ENCODE peak calls at places on chromosomes 12 and 14, in six cellular contexts. One of them, this sample, is unnamed.

GRCh38 chr14:58882577-58883018 is 244.8 kb downstream of the DACT1 start:
- DNase-seq in Panc1: no peak
- DNase-seq in tibial artery: no peak
- DNase-seq in hepatocyte: peak; percentile 17
- DNase-seq in fibroblast of lung: peak; percentile 81
- DNase-seq in left lung: no peak
- DNase-seq in this sample: no peak

GRCh38 chr14:96198430-96199133 is 6.1 kb upstream of the BDKRB2 start:
- DNase-seq in Panc1: no peak
- DNase-seq in tibial artery: no peak
- DNase-seq in hepatocyte: no peak
- DNase-seq in fibroblast of lung: no peak
- DNase-seq in left lung: no peak
- DNase-seq in this sample: no peak

GRCh38 chr12:11130999-11131398 is 3.4 kb downstream of the TAS2R30 start:
- DNase-seq in Panc1: no peak
- DNase-seq in tibial artery: no peak
- DNase-seq in hepatocyte: no peak
- DNase-seq in fibroblast of lung: peak; percentile 13
- DNase-seq in left lung: no peak
- DNase-seq in this sample: no peak

GRCh38 chr14:94088516-94088915 is 7.4 kb downstream of the IFI27L1 start:
- DNase-seq in Panc1: no peak
- DNase-seq in tibial artery: no peak
- DNase-seq in hepatocyte: no peak
- DNase-seq in fibroblast of lung: peak; percentile 74
- DNase-seq in left lung: no peak
- DNase-seq in this sample: no peak

GRCh38 chr12:52364901-52365489 is 2.3 kb downstream of the KRT85 start:
- DNase-seq in Panc1: no peak
- DNase-seq in tibial artery: no peak
- DNase-seq in hepatocyte: no peak
- DNase-seq in fibroblast of lung: no peak
- DNase-seq in left lung: no peak
- DNase-seq in this sample: no peak

GRCh38 chr12:7065073-7065623 is 4.6 kb downstream of the C1S start:
- DNase-seq in Panc1: no peak
- DNase-seq in tibial artery: no peak
- DNase-seq in hepatocyte: no peak
- DNase-seq in fibroblast of lung: no peak
- DNase-seq in left lung: no peak
- DNase-seq in this sample: no peak

GRCh38 chr12:86550222-86551145 is 294.3 kb upstream of the MGAT4C start:
- DNase-seq in Panc1: no peak
- DNase-seq in tibial artery: no peak
- DNase-seq in hepatocyte: no peak
- DNase-seq in fibroblast of lung: no peak
- DNase-seq in left lung: peak; percentile 42
- DNase-seq in this sample: no peak

GRCh38 chr14:67391266-67391665 is 20.7 kb downstream of the PLEK2 start:
- DNase-seq in Panc1: no peak
- DNase-seq in tibial artery: no peak
- DNase-seq in hepatocyte: no peak
- DNase-seq in fibroblast of lung: no peak
- DNase-seq in left lung: no peak
- DNase-seq in this sample: no peak

GRCh38 chr14:63457498-63457897 is 85.7 kb downstream of the PPP2R5E start:
- DNase-seq in Panc1: no peak
- DNase-seq in tibial artery: no peak
- DNase-seq in hepatocyte: no peak
- DNase-seq in fibroblast of lung: no peak
- DNase-seq in left lung: no peak
- DNase-seq in this sample: no peak

GRCh38 chr12:52442600-52443061 is 8.5 kb upstream of the KRT75 start:
- DNase-seq in Panc1: peak; percentile 82
- DNase-seq in tibial artery: no peak
- DNase-seq in hepatocyte: peak; percentile 73
- DNase-seq in fibroblast of lung: peak; percentile 96
- DNase-seq in left lung: no peak
- DNase-seq in this sample: peak; percentile 63

GRCh38 chr14:103456167-103456835 is 66.3 kb downstream of the CKB start:
- DNase-seq in Panc1: no peak
- DNase-seq in tibial artery: no peak
- DNase-seq in hepatocyte: no peak
- DNase-seq in fibroblast of lung: peak; percentile 39
- DNase-seq in left lung: no peak
- DNase-seq in this sample: no peak

GRCh38 chr14:64968651-64969050 is 3.5 kb downstream of the RAB15 start:
- DNase-seq in Panc1: no peak
- DNase-seq in tibial artery: no peak
- DNase-seq in hepatocyte: no peak
- DNase-seq in fibroblast of lung: peak; percentile 32
- DNase-seq in left lung: no peak
- DNase-seq in this sample: no peak

GRCh38 chr12:2641209-2641608 is 153.6 kb upstream of the FKBP4 start:
- DNase-seq in Panc1: no peak
- DNase-seq in tibial artery: peak; percentile 22
- DNase-seq in hepatocyte: peak; percentile 23
- DNase-seq in fibroblast of lung: peak; percentile 14
- DNase-seq in left lung: no peak
- DNase-seq in this sample: no peak

GRCh38 chr12:85575115-85576096 is 260.8 kb downstream of the RASSF9 start:
- DNase-seq in Panc1: peak; percentile 25
- DNase-seq in tibial artery: peak; percentile 39
- DNase-seq in hepatocyte: peak; percentile 68
- DNase-seq in fibroblast of lung: peak; percentile 48
- DNase-seq in left lung: no peak
- DNase-seq in this sample: peak; percentile 19

GRCh38 chr12:27382126-27382795 is 49.6 kb downstream of the BMAL2 start:
- DNase-seq in Panc1: no peak
- DNase-seq in tibial artery: no peak
- DNase-seq in hepatocyte: no peak
- DNase-seq in fibroblast of lung: peak; percentile 9
- DNase-seq in left lung: no peak
- DNase-seq in this sample: peak; percentile 96

GRCh38 chr12:13799574-13799973 is 181.8 kb downstream of the GRIN2B start:
- DNase-seq in Panc1: no peak
- DNase-seq in tibial artery: no peak
- DNase-seq in hepatocyte: no peak
- DNase-seq in fibroblast of lung: no peak
- DNase-seq in left lung: no peak
- DNase-seq in this sample: no peak

GRCh38 chr14:71536927-71537772 is 395.1 kb upstream of the RGS6 start:
- DNase-seq in Panc1: no peak
- DNase-seq in tibial artery: no peak
- DNase-seq in hepatocyte: no peak
- DNase-seq in fibroblast of lung: no peak
- DNase-seq in left lung: no peak
- DNase-seq in this sample: no peak
- H3K27me3 ChIP-seq in Panc1: no peaks in the 10 kb centered on the region
- H3K27me3 ChIP-seq in tibial artery: no peaks in the 10 kb centered on the region
- H3K27me3 ChIP-seq in hepatocyte: no peaks in the 10 kb centered on the region
- H3K27me3 ChIP-seq in fibroblast of lung: no peaks in the 10 kb centered on the region
- H3K27me3 ChIP-seq in left lung: no peaks in the 10 kb centered on the region
- H3K27me3 ChIP-seq in this sample: no peaks in the 10 kb centered on the region

GRCh38 chr12:127559349-127560040 is 707.5 kb upstream of the TMEM132C start:
- DNase-seq in Panc1: no peak
- DNase-seq in tibial artery: no peak
- DNase-seq in hepatocyte: peak; percentile 25
- DNase-seq in fibroblast of lung: peak; percentile 99
- DNase-seq in left lung: no peak
- DNase-seq in this sample: peak; percentile 80
- TF ChIP-seq CTCF in Panc1: peak; percentile 43
- TF ChIP-seq CTCF in tibial artery: no peak
- TF ChIP-seq CTCF in hepatocyte: peak; percentile 31
- TF ChIP-seq CTCF in fibroblast of lung: peak; percentile 64
- TF ChIP-seq CTCF in left lung: peak; percentile 27
- TF ChIP-seq CTCF in this sample: peak; percentile 70

GRCh38 chr12:1583421-1584078 is 10.8 kb downstream of the FBXL14 start:
- DNase-seq in Panc1: no peak
- DNase-seq in tibial artery: no peak
- DNase-seq in hepatocyte: peak; percentile 89
- DNase-seq in fibroblast of lung: peak; percentile 79
- DNase-seq in left lung: no peak
- DNase-seq in this sample: no peak
- H3K4me3 ChIP-seq in Panc1: no peak overlapping the region
- H3K4me3 ChIP-seq in tibial artery: peak overlapping the region; percentile 20
- H3K4me3 ChIP-seq in hepatocyte: no peak overlapping the region
- H3K4me3 ChIP-seq in fibroblast of lung: peak overlapping the region; percentile 2
- H3K4me3 ChIP-seq in left lung: no peak overlapping the region
- H3K4me3 ChIP-seq in this sample: no peak overlapping the region

GRCh38 chr14:36508418-36509051 is 11.5 kb downstream of the NKX2-1 start:
- DNase-seq in Panc1: no peak
- DNase-seq in tibial artery: no peak
- DNase-seq in hepatocyte: no peak
- DNase-seq in fibroblast of lung: no peak
- DNase-seq in left lung: peak; percentile 86
- DNase-seq in this sample: no peak
- H3K27me3 ChIP-seq in Panc1: peaks cover 7% of the 10 kb centered on the region
- H3K27me3 ChIP-seq in tibial artery: peaks cover 97% of the 10 kb centered on the region
- H3K27me3 ChIP-seq in hepatocyte: peaks cover 98% of the 10 kb centered on the region
- H3K27me3 ChIP-seq in fibroblast of lung: peaks cover 75% of the 10 kb centered on the region
- H3K27me3 ChIP-seq in left lung: peaks cover 89% of the 10 kb centered on the region
- H3K27me3 ChIP-seq in this sample: peaks cover 93% of the 10 kb centered on the region

GRCh38 chr12:123077298-123078113 is 73.4 kb downstream of the PITPNM2 start:
- DNase-seq in Panc1: no peak
- DNase-seq in tibial artery: no peak
- DNase-seq in hepatocyte: no peak
- DNase-seq in fibroblast of lung: no peak
- DNase-seq in left lung: peak; percentile 42
- DNase-seq in this sample: no peak
- TF ChIP-seq CTCF in Panc1: no peak
- TF ChIP-seq CTCF in tibial artery: no peak
- TF ChIP-seq CTCF in hepatocyte: no peak
- TF ChIP-seq CTCF in fibroblast of lung: no peak
- TF ChIP-seq CTCF in left lung: no peak
- TF ChIP-seq CTCF in this sample: no peak

GRCh38 chr12:70248916-70249315 is 5.7 kb downstream of the CNOT2 start:
- DNase-seq in Panc1: no peak
- DNase-seq in tibial artery: no peak
- DNase-seq in hepatocyte: no peak
- DNase-seq in fibroblast of lung: no peak
- DNase-seq in left lung: no peak
- DNase-seq in this sample: no peak

GRCh38 chr12:70247653-70248199 is 4.5 kb downstream of the CNOT2 start:
- DNase-seq in Panc1: no peak
- DNase-seq in tibial artery: no peak
- DNase-seq in hepatocyte: no peak
- DNase-seq in fibroblast of lung: no peak
- DNase-seq in left lung: no peak
- DNase-seq in this sample: no peak

GRCh38 chr12:70252832-70253231 is 9.6 kb downstream of the CNOT2 start:
- DNase-seq in Panc1: no peak
- DNase-seq in tibial artery: no peak
- DNase-seq in hepatocyte: no peak
- DNase-seq in fibroblast of lung: no peak
- DNase-seq in left lung: no peak
- DNase-seq in this sample: no peak

GRCh38 chr12:70251226-70251625 is 8.0 kb downstream of the CNOT2 start:
- DNase-seq in Panc1: no peak
- DNase-seq in tibial artery: no peak
- DNase-seq in hepatocyte: no peak
- DNase-seq in fibroblast of lung: peak; percentile 27
- DNase-seq in left lung: no peak
- DNase-seq in this sample: no peak

DNA sequence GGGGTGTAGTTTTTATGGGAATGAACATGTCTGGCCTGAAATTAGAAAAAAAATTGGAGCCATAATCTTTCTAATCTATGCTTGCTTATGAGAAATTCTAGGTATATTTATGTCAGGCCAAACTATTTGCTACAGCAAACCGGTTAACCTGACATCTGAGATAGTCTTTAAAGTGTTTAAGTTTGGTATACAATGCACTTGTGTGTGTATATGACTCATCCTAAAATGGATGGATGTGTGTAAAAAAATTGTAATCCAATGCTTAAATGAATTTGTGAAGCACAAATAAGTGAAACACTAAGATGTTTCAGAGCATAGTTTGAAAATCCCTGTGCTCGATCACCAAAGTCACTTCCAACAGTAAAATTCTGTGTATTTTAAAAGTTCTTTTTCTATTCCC is 6.7 kb downstream of the CNOT2 start:
- DNase-seq in Panc1: no peak
- DNase-seq in tibial artery: no peak
- DNase-seq in hepatocyte: no peak
- DNase-seq in fibroblast of lung: no peak
- DNase-seq in left lung: no peak
- DNase-seq in this sample: no peak
- H3K4me3 ChIP-seq in Panc1: no peak overlapping the region
- H3K4me3 ChIP-seq in tibial artery: no peak overlapping the region
- H3K4me3 ChIP-seq in hepatocyte: no peak overlapping the region
- H3K4me3 ChIP-seq in fibroblast of lung: no peak overlapping the region
- H3K4me3 ChIP-seq in left lung: no peak overlapping the region
- H3K4me3 ChIP-seq in this sample: no peak overlapping the region

DNA sequence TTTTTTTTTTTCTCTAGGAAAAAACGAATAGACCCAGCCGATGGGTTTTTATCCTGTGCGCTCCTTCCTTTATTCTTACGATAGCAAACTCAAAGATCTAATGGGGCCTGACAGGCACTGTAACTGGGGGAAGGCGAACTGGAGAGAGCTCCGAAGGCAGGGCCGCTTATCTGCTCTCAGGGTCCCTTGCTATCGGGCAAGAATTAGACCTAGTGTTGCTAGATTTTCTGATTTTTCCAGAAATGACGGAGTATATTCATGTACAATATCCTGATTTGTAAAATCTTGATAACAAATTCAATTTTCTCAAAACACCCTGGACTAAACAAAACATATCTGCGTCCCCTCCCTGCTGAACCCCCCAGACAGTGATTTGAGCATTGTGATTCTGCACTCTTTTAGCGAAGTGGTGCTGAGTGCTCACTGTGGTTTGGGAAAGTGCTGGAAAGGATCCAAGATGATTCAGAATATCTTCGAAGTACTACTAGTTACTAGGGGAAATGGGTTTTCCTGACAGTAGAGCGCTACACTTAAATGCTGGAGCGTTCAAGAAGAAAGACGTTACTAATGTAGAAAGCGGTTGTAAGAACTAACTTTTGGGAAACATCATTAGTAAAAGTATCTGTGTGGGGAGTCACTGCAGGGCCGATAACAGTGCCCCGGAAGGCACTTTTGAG is 685 bp upstream of the STXBP6 start:
- DNase-seq in Panc1: no peak
- DNase-seq in tibial artery: no peak
- DNase-seq in hepatocyte: peak; percentile 34
- DNase-seq in fibroblast of lung: peak; percentile 88
- DNase-seq in left lung: no peak
- DNase-seq in this sample: no peak
- H3K27me3 ChIP-seq in Panc1: peaks cover 17% of the 10 kb centered on the region
- H3K27me3 ChIP-seq in tibial artery: peaks cover 22% of the 10 kb centered on the region
- H3K27me3 ChIP-seq in hepatocyte: no peaks in the 10 kb centered on the region
- H3K27me3 ChIP-seq in fibroblast of lung: no peaks in the 10 kb centered on the region
- H3K27me3 ChIP-seq in left lung: peaks cover 33% of the 10 kb centered on the region
- H3K27me3 ChIP-seq in this sample: peaks cover 19% of the 10 kb centered on the region